ENCODE peak calls at places on chromosome 21, in eight cellular contexts. P is thoracic aorta, I is HCT116, H is body of pancreas, A is ascending aorta, D is DND-41, M is stomach, V is mammary epithelial cell. W is an unnamed sample. For H3K9me3, the result is how much of the 10 kb centered on the place peaks cover.

GRCh38 chr21:45989355-45990048 is 7.9 kb downstream of the COL6A1 start:
- DNase-seq in A (no peak), I (no peak), M (peak), P (peak), H (peak), D (no peak), V (no peak), W (no peak)

GRCh38 chr21:45497846-45498645 is 44.2 kb downstream of the SLC19A1 start:
- DNase-seq in A (peak), P (no peak), V (no peak), M (no peak), I (no peak), H (no peak), D (no peak), W (no peak)

GRCh38 chr21:34345892-34346291 is 17.9 kb upstream of the KCNE2 start:
- DNase-seq in I (no peak), V (no peak), D (no peak), A (peak), H (no peak), M (no peak), P (no peak), W (no peak)

GRCh38 chr21:41537356-41537755 is 29.4 kb upstream of the TMPRSS2 start:
- DNase-seq in M (no peak), V (no peak), H (no peak), A (no peak), D (no peak), I (no peak), P (no peak), W (no peak)

GRCh38 chr21:42513151-42513984 is at the start of gene SLC37A1:
- DNase-seq in A (peak), V (no peak), P (no peak), H (no peak), D (peak), I (no peak), M (peak), W (no peak)

GRCh38 chr21:46065215-46065992 is 32.5 kb upstream of the COL6A2 start:
- DNase-seq in P (peak), I (no peak), M (no peak), A (peak), D (peak), H (no peak), V (no peak), W (peak)

GRCh38 chr21:37532868-37533780 is 166.6 kb downstream of the DYRK1A start:
- DNase-seq in H (no peak), D (no peak), V (peak), A (no peak), I (peak), M (peak), P (no peak), W (no peak)

GRCh38 chr21:33013618-33014017 is 12.1 kb upstream of the OLIG2 start:
- DNase-seq in M (no peak), D (no peak), H (no peak), P (no peak), A (no peak), V (no peak), I (no peak), W (no peak)

GRCh38 chr21:28142692-28143091 is 850.0 kb downstream of the LTN1 start:
- DNase-seq in D (no peak), H (no peak), P (no peak), A (no peak), I (no peak), V (peak), M (no peak), W (no peak)

GRCh38 chr21:29499734-29500343 is 201.1 kb downstream of the BACH1 start:
- DNase-seq in P (no peak), A (no peak), D (peak), M (no peak), I (peak), V (peak), H (no peak), W (no peak)

GRCh38 chr21:34885636-34886553 is 163.2 kb downstream of the RUNX1 start:
- DNase-seq in D (peak), P (no peak), I (no peak), M (no peak), V (no peak), H (no peak), A (no peak), W (no peak)

GRCh38 chr21:35390013-35390776 is 341.1 kb upstream of the RUNX1 start:
- DNase-seq in P (no peak), I (no peak), D (peak), H (no peak), A (no peak), M (peak), V (peak), W (no peak)

GRCh38 chr21:45104560-45104959 is 30.2 kb downstream of the ADARB1 start:
- DNase-seq in M (peak), A (no peak), V (peak), H (peak), I (no peak), P (no peak), D (no peak), W (no peak)

GRCh38 chr21:41435728-41436127 is 9.7 kb downstream of the MX1 start:
- DNase-seq in V (no peak), M (no peak), I (no peak), H (no peak), D (no peak), A (no peak), P (no peak), W (peak)

GRCh38 chr21:46425566-46425965 is 33.1 kb upstream of the DIP2A start:
- DNase-seq in H (no peak), A (no peak), P (no peak), I (no peak), M (no peak), D (no peak), V (no peak), W (no peak)

GRCh38 chr21:44714905-44715304 is 3.5 kb upstream of the TSPEAR start:
- DNase-seq in M (peak), A (peak), D (no peak), P (no peak), I (no peak), H (no peak), V (no peak), W (peak)

GRCh38 chr21:34948157-34948556 is 100.9 kb downstream of the RUNX1 start:
- DNase-seq in M (no peak), I (no peak), D (no peak), P (no peak), V (no peak), H (no peak), A (no peak), W (no peak)

GRCh38 chr21:46160563-46161179 is 5.3 kb upstream of the FTCD start:
- DNase-seq in I (no peak), V (no peak), P (no peak), A (peak), D (no peak), M (peak), H (no peak), W (no peak)

GRCh38 chr21:44949161-44950015 is 9.6 kb downstream of the SLX9 start:
- DNase-seq in V (peak), D (peak), H (peak), A (peak), P (no peak), I (peak), M (peak), W (no peak)

GRCh38 chr21:21003701-21004100 is 5.5 kb downstream of the NCAM2 start:
- DNase-seq in A (no peak), M (no peak), V (no peak), P (no peak), I (peak), H (no peak), D (peak), W (no peak)

DNA sequence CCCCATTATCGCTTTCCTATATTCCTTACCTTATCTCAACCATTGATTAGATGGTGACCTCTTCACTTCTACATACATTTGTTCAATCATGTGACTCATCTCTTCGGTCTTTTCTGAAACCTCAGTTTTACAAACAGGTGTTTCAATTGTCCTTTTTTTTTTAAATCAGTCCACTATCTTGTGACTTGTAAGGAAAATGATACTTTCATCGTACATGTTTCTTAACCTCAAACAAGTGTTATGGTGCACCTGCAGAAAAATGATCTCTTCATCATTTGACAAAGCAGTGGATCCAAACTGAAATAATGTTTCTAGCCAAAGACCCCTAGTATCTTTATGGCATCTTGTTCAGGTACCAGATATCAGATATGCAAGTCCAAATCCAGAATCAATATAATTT is 1157.2 kb downstream of the MRPL39 start:
- DNase-seq in A (no peak), P (no peak), H (no peak), V (no peak), D (no peak), M (no peak), I (no peak), W (no peak)
- H3K9me3 ChIP-seq in A (under half), P (under half), H (under half), V (under half), D (under half), M (under half), I (under half), W (under half)

GRCh38 chr21:23307065-23307464 is 2300.2 kb downstream of the MRPL39 start:
- DNase-seq in A (no peak), M (no peak), D (no peak), V (no peak), I (no peak), P (no peak), H (no peak), W (no peak)
- H3K9me3 ChIP-seq in A (under half), M (under half), D (under half), V (under half), I (under half), P (under half), H (under half), W (under half)

DNA sequence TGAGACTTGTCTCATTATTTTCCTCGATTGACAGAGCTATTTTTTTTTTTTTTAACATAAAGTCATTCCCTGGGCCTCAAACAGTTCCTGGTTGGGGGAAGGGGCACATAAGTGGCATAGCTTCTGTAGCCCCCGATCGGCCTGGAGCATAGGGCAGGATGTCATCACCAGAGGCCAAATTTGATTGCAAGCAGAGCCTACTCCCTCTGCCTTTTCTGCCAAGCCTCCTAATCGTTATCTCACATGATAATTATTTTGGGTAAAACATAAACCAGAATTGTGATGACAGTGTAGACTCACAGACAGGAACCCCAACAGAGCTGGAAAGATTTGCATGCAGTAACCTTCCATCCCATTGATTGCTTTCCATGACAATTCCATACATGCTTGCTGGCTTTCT is 404.8 kb downstream of the PCP4 start:
- DNase-seq in D (no peak), V (no peak), P (no peak), H (no peak), M (no peak), A (no peak), I (no peak), W (no peak)
- H3K9me3 ChIP-seq in D (under half), V (under half), P (under half), H (under half), M (under half), A (under half), I (under half), W (under half)

DNA sequence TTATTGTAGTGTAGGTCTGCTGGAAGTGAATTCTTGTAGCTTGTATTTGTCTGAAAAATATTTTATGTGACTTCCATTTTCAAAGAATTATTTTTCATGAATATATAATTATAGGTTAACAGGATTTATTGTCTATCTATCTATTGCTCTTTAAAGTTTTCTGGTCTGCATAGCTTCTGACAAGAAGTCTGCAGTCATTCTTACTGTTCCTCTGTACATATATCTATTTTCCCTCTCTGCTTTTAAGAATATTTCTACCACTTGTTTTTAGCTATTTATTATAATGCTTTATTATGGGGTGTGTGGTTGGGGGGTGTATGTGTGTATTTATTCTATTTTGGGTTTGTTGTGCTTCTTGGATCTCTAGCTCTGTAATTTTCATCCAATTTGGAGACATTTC is 77.4 kb downstream of the ETS2 start:
- DNase-seq in M (no peak), P (no peak), D (no peak), I (no peak), H (no peak), A (no peak), V (no peak), W (no peak)
- H3K9me3 ChIP-seq in M (under half), P (under half), D (under half), I (under half), H (under half), A (under half), V (under half), W (under half)

DNA sequence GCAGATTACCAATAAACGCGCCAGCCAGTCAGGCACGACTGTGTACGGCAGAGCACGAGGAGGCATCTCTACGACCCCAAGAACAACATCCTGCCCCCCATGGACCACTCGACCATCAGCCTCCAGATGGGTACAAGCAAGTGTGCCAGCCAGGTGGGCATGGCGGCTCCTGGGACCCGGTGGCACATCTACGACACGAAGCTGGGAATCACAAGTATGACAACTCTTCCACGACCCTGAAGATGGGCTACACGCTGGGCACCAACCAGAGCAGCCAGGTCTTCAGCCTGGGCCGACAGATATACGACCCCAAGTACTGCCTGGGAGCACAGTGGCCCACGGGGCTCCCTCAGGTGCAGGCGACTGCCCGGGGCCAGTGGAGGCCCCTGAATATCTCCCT is 217.6 kb downstream of the POTED start:
- DNase-seq in P (no peak), M (no peak), D (no peak), I (no peak), V (no peak), H (no peak), A (no peak), W (no peak)
- H3K9me3 ChIP-seq in P (under half), M (under half), D (under half), I (under half), V (under half), H (under half), A (under half), W (under half)

DNA sequence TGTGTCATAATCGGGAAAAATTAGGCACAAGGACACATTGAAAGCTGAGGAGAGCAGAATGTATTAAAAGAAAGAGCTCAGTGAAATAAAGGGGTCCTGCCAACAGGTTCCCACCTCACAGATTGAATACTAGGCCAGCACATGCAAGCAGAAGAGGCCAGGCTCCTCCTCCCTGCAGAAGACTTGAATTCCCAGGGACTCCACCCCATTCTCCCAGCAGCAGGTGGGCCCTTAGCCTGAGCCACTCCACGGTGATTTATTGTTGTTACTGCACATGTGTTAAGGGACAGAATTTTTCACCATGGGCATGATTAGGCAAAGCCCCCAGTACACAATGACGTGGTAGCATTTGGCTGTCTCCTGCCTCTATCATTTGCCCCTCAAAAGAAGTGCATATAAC is 1844.7 kb downstream of the NCAM2 start:
- DNase-seq in P (no peak), A (no peak), V (no peak), I (no peak), D (no peak), H (no peak), M (no peak), W (no peak)
- H3K9me3 ChIP-seq in P (under half), A (under half), V (under half), I (under half), D (under half), H (under half), M (under half), W (under half)